ENCODE peak calls at places on chromosomes 16 and 17, in five cellular contexts. R, D, U, V and T are unnamed samples. For H3K36me3 and H3K9me3, the result is how much of the 10 kb centered on the place peaks cover.

GRCh38 chr17:3744032-3744431 is 20.3 kb downstream of the HASPIN start:
- DNase-seq in D (no peak), V (no peak), U (no peak), R (no peak), T (no peak)

GRCh38 chr17:72378414-72379395 is 257.9 kb downstream of the SOX9 start:
- DNase-seq in V (no peak), R (no peak), D (no peak), U (no peak), T (no peak)

GRCh38 chr16:3519581-3519980 is 18.8 kb downstream of the CLUAP1 start:
- DNase-seq in D (no peak), R (no peak), U (no peak), V (no peak), T (no peak)

GRCh38 chr17:11326492-11326891 is 85.5 kb downstream of the SHISA6 start:
- DNase-seq in D (no peak), R (no peak), U (no peak), V (no peak), T (no peak)

GRCh38 chr16:57623251-57624043 is 5.0 kb upstream of the ADGRG1 start:
- DNase-seq in R (peak), D (peak), U (no peak), V (peak), T (peak)

GRCh38 chr16:78896280-78896679 is 704.3 kb downstream of the MAF start:
- DNase-seq in U (no peak), D (no peak), V (no peak), R (no peak), T (no peak)

GRCh38 chr16:54936979-54937672 is 6.5 kb downstream of the IRX5 start:
- DNase-seq in U (peak), D (no peak), R (no peak), V (no peak), T (no peak)

GRCh38 chr17:78532922-78533640 is 44.1 kb downstream of the DNAH17 start:
- DNase-seq in V (peak), U (no peak), R (peak), D (no peak), T (peak)

GRCh38 chr17:71251936-71252335 is 868.9 kb upstream of the SOX9 start:
- DNase-seq in R (no peak), D (no peak), U (no peak), V (no peak), T (peak)

GRCh38 chr16:10868562-10869469 is 8.2 kb upstream of the CIITA start:
- DNase-seq in U (no peak), R (no peak), V (no peak), D (peak), T (no peak)

GRCh38 chr17:31112001-31112661 is 17.4 kb downstream of the NF1 start:
- DNase-seq in R (no peak), D (no peak), V (no peak), U (no peak), T (no peak)

GRCh38 chr16:35533683-35534082 is 2074.3 kb downstream of the TP53TG3F start:
- DNase-seq in U (no peak), R (peak), D (no peak), V (no peak), T (no peak)

GRCh38 chr17:32625971-32626370 is 139.2 kb downstream of the CDK5R1 start:
- DNase-seq in R (no peak), V (no peak), U (no peak), D (no peak), T (no peak)

GRCh38 chr17:80781188-80781577 is 210.5 kb upstream of the CHMP6 start:
- DNase-seq in U (no peak), R (no peak), V (no peak), D (no peak), T (no peak)

GRCh38 chr17:80779336-80779735 is 212.3 kb upstream of the CHMP6 start:
- DNase-seq in U (no peak), R (no peak), V (no peak), D (no peak), T (no peak)

GRCh38 chr17:80781851-80782277 is 209.8 kb upstream of the CHMP6 start:
- DNase-seq in R (no peak), D (no peak), V (no peak), U (no peak), T (no peak)

GRCh38 chr17:80779961-80780380 is 211.7 kb upstream of the CHMP6 start:
- DNase-seq in U (no peak), D (no peak), V (no peak), R (no peak), T (no peak)

GRCh38 chr17:80780381-80781187 is 211.1 kb upstream of the CHMP6 start:
- DNase-seq in R (no peak), V (no peak), U (no peak), D (no peak), T (no peak)
- H3K4me3 ChIP-seq in R (no peak), V (no peak), U (no peak), D (no peak), T (no peak)

GRCh38 chr17:81696218-81696941 is 6.8 kb upstream of the MRPL12 start:
- DNase-seq in R (no peak), D (no peak), V (no peak), U (no peak), T (no peak)

GRCh38 chr17:81697261-81698044 is 5.7 kb upstream of the MRPL12 start:
- DNase-seq in R (no peak), D (no peak), U (no peak), V (no peak), T (no peak)

GRCh38 chr17:81695801-81696200 is 7.4 kb upstream of the MRPL12 start:
- DNase-seq in U (no peak), R (no peak), D (no peak), V (no peak), T (no peak)

GRCh38 chr17:81693491-81694360 is 9.4 kb upstream of the MRPL12 start:
- DNase-seq in V (no peak), R (no peak), U (no peak), D (no peak), T (no peak)

DNA sequence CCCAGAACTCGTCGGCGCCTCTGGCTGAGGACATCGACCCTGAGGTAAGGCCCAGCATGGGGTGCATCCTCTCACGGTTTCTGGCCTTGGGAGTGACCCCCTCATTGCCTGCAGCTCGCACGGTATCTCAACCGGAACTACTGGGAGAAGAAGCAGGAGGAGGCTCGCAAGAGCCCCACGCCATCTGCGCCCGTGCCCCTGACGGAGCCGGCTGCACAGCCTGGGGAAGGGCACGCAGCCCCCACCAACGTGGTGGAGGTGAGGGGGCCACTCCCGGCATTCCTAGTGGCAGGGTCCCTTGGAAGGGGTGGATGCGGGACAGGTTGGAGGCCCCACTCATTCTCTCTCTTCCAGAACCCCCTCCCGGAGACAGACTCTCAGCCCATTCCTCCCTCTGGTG is 8.4 kb upstream of the MRPL12 start:
- DNase-seq in D (no peak), V (no peak), U (no peak), R (no peak), T (no peak)
- H3K36me3 ChIP-seq in D (under half), V (under half), U (half or more), R (half or more), T (half or more)

DNA sequence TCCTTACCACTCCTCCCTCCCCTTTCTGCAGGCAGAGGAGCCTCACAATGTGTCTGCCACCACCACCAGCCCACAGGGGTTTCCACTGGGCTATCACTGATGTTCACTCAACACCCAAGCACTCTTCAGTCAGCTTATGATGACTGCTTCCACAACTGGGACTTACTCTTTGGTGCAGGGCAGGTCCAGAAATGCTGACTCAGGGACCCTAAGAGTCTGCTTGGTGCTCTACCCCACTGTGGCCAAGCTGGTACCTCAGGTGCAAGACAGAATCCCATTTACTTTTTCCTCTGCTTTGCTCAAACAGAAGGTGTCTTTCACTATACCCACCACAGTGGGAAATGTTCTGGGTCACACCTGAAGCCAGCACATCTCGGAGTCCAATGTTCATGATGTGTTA is 40.1 kb downstream of the ZNF267 start:
- DNase-seq in V (no peak), D (no peak), R (no peak), U (no peak), T (no peak)
- H3K9me3 ChIP-seq in V (half or more), D (half or more), R (half or more), U (under half), T (half or more)

GRCh38 chr17:4800462-4801185 is 1.5 kb downstream of the C17orf114 start:
- DNase-seq in R (no peak), U (no peak), V (no peak), D (no peak), T (no peak)
- H3K4me3 ChIP-seq in R (no peak), U (no peak), V (no peak), D (no peak), T (no peak)